ENCODE peak calls at places on chromosome 13, in five cellular contexts. One of them, this sample, is unnamed.
A peak's percentile ranks its signal among the peaks of the same experiment; 100 is the strongest.

GRCh38 chr13:89869312-89869711 is 1478.2 kb upstream of the MIR17HG start:
- DNase-seq in GM20000: no peak
- DNase-seq in mucosa of descending colon: no peak
- DNase-seq in putamen: no peak
- DNase-seq in stimulated activated CD4-positive, alpha-beta T cell treated with anti-CD3 and anti-CD28 coated beads, Interleukin-4, amount 100 ng/mL, for 48 hours: no peak
- DNase-seq in this sample: no peak

GRCh38 chr13:48595330-48596127 is 58.2 kb upstream of the CYSLTR2 start:
- DNase-seq in GM20000: peak; percentile 34
- DNase-seq in mucosa of descending colon: peak; percentile 56
- DNase-seq in putamen: peak; percentile 61
- DNase-seq in stimulated activated CD4-positive, alpha-beta T cell treated with anti-CD3 and anti-CD28 coated beads, Interleukin-4, amount 100 ng/mL, for 48 hours: peak; percentile 28
- DNase-seq in this sample: peak; percentile 61

GRCh38 chr13:34469212-34469983 is 472.7 kb upstream of the NBEA start:
- DNase-seq in GM20000: no peak
- DNase-seq in mucosa of descending colon: no peak
- DNase-seq in putamen: no peak
- DNase-seq in stimulated activated CD4-positive, alpha-beta T cell treated with anti-CD3 and anti-CD28 coated beads, Interleukin-4, amount 100 ng/mL, for 48 hours: no peak
- DNase-seq in this sample: no peak

GRCh38 chr13:38384171-38384570 is 34.5 kb downstream of the UFM1 start:
- DNase-seq in GM20000: no peak
- DNase-seq in mucosa of descending colon: no peak
- DNase-seq in putamen: no peak
- DNase-seq in stimulated activated CD4-positive, alpha-beta T cell treated with anti-CD3 and anti-CD28 coated beads, Interleukin-4, amount 100 ng/mL, for 48 hours: no peak
- DNase-seq in this sample: no peak

GRCh38 chr13:29954082-29955043 is 103.9 kb upstream of the UBL3 start:
- DNase-seq in GM20000: no peak
- DNase-seq in mucosa of descending colon: no peak
- DNase-seq in putamen: no peak
- DNase-seq in stimulated activated CD4-positive, alpha-beta T cell treated with anti-CD3 and anti-CD28 coated beads, Interleukin-4, amount 100 ng/mL, for 48 hours: peak; percentile 21
- DNase-seq in this sample: no peak

GRCh38 chr13:98541701-98542203 is 35.2 kb downstream of the STK24 start:
- DNase-seq in GM20000: no peak
- DNase-seq in mucosa of descending colon: no peak
- DNase-seq in putamen: no peak
- DNase-seq in stimulated activated CD4-positive, alpha-beta T cell treated with anti-CD3 and anti-CD28 coated beads, Interleukin-4, amount 100 ng/mL, for 48 hours: no peak
- DNase-seq in this sample: no peak

GRCh38 chr13:101978546-101979315 is 423.1 kb downstream of the FGF14 start:
- DNase-seq in GM20000: no peak
- DNase-seq in mucosa of descending colon: no peak
- DNase-seq in putamen: no peak
- DNase-seq in stimulated activated CD4-positive, alpha-beta T cell treated with anti-CD3 and anti-CD28 coated beads, Interleukin-4, amount 100 ng/mL, for 48 hours: no peak
- DNase-seq in this sample: no peak

GRCh38 chr13:39273953-39274352 is 235.7 kb downstream of the NHLRC3 start:
- DNase-seq in GM20000: peak; percentile 9
- DNase-seq in mucosa of descending colon: peak; percentile 35
- DNase-seq in putamen: no peak
- DNase-seq in stimulated activated CD4-positive, alpha-beta T cell treated with anti-CD3 and anti-CD28 coated beads, Interleukin-4, amount 100 ng/mL, for 48 hours: no peak
- DNase-seq in this sample: no peak

GRCh38 chr13:37503287-37503686 is 95.3 kb downstream of the POSTN start:
- DNase-seq in GM20000: no peak
- DNase-seq in mucosa of descending colon: no peak
- DNase-seq in putamen: no peak
- DNase-seq in stimulated activated CD4-positive, alpha-beta T cell treated with anti-CD3 and anti-CD28 coated beads, Interleukin-4, amount 100 ng/mL, for 48 hours: no peak
- DNase-seq in this sample: no peak

GRCh38 chr13:30443957-30444404 is 21.7 kb downstream of the UBE2L5 start:
- DNase-seq in GM20000: peak; percentile 72
- DNase-seq in mucosa of descending colon: no peak
- DNase-seq in putamen: no peak
- DNase-seq in stimulated activated CD4-positive, alpha-beta T cell treated with anti-CD3 and anti-CD28 coated beads, Interleukin-4, amount 100 ng/mL, for 48 hours: no peak
- DNase-seq in this sample: no peak

GRCh38 chr13:30880756-30881155 is 25.3 kb upstream of the MEDAG start:
- DNase-seq in GM20000: no peak
- DNase-seq in mucosa of descending colon: no peak
- DNase-seq in putamen: no peak
- DNase-seq in stimulated activated CD4-positive, alpha-beta T cell treated with anti-CD3 and anti-CD28 coated beads, Interleukin-4, amount 100 ng/mL, for 48 hours: no peak
- DNase-seq in this sample: no peak

GRCh38 chr13:109465151-109465550 is 321.2 kb downstream of the IRS2 start:
- DNase-seq in GM20000: no peak
- DNase-seq in mucosa of descending colon: no peak
- DNase-seq in putamen: no peak
- DNase-seq in stimulated activated CD4-positive, alpha-beta T cell treated with anti-CD3 and anti-CD28 coated beads, Interleukin-4, amount 100 ng/mL, for 48 hours: no peak
- DNase-seq in this sample: no peak